ENCODE peak calls at places on chromosomes 5 and 9, in nine cellular contexts. D is A549, L is GM12878, V is IMR-90, A is PC-9, H is hepatocyte, W is OCI-LY7, O is lower lobe of right lung, R is upper lobe of right lung. U is an unnamed sample.

GRCh38 chr9:135813671-135814290 is 93.6 kb downstream of the CAMSAP1 start:
- DNase-seq in D (no peak), L (no peak), V (no peak), A (no peak), H (no peak), W (no peak), O (no peak), R (peak; percentile 54), U (no peak)

GRCh38 chr5:40879163-40879942 is 29.9 kb upstream of the C7 start:
- DNase-seq in D (peak; percentile 27), L (no peak), V (peak; percentile 45), A (peak; percentile 6), H (peak; percentile 13), W (peak; percentile 47), O (no peak), R (no peak), U (peak; percentile 59)

GRCh38 chr5:145858929-145859328 is 13.9 kb downstream of the GRXCR2 start:
- DNase-seq in D (no peak), L (no peak), V (peak; percentile 61), A (no peak), H (no peak), W (no peak), O (no peak), R (no peak), U (no peak)

GRCh38 chr5:102823441-102823874 is 68.4 kb downstream of the PAM start:
- DNase-seq in D (no peak), L (no peak), V (peak; percentile 62), A (no peak), H (peak; percentile 10), W (no peak), O (no peak), R (no peak), U (no peak)

GRCh38 chr5:5135957-5136676 is 4.0 kb upstream of the ADAMTS16 start:
- DNase-seq in D (peak; percentile 88), L (no peak), V (peak; percentile 1), A (no peak), H (peak; percentile 61), W (no peak), O (no peak), R (no peak), U (no peak)

GRCh38 chr9:79083621-79084020 is 488.1 kb upstream of the TLE4 start:
- DNase-seq in D (no peak), L (no peak), V (no peak), A (no peak), H (no peak), W (no peak), O (no peak), R (no peak), U (no peak)

GRCh38 chr5:75335952-75336624 is 932 bp upstream of the HMGCR start:
- DNase-seq in D (peak; percentile 90), L (peak; percentile 32), V (peak; percentile 88), A (peak; percentile 53), H (peak; percentile 79), W (peak; percentile 44), O (no peak), R (no peak), U (peak; percentile 51)

GRCh38 chr5:173535166-173535975 is 81.1 kb downstream of the BOD1 start:
- DNase-seq in D (no peak), L (no peak), V (peak; percentile 46), A (no peak), H (no peak), W (no peak), O (no peak), R (no peak), U (no peak)

GRCh38 chr9:3868466-3868865 is 342.7 kb upstream of the RFX3 start:
- DNase-seq in D (no peak), L (no peak), V (no peak), A (no peak), H (no peak), W (no peak), O (no peak), R (no peak), U (no peak)

GRCh38 chr5:150077060-150077459 is 9.3 kb downstream of the CSF1R start:
- DNase-seq in D (no peak), L (no peak), V (no peak), A (no peak), H (no peak), W (no peak), O (no peak), R (no peak), U (no peak)

GRCh38 chr9:135079676-135080075 is 7.8 kb upstream of the OLFM1 start:
- DNase-seq in D (no peak), L (no peak), V (no peak), A (no peak), H (no peak), W (no peak), O (no peak), R (no peak), U (no peak)

GRCh38 chr5:114473541-114473940 is 111.7 kb downstream of the KCNN2 start:
- DNase-seq in D (no peak), L (no peak), V (peak; percentile 8), A (no peak), H (peak; percentile 18), W (no peak), O (no peak), R (no peak), U (no peak)

GRCh38 chr5:81482595-81482994 is 88.7 kb upstream of the ACOT12 start:
- DNase-seq in D (no peak), L (no peak), V (peak; percentile 6), A (no peak), H (no peak), W (no peak), O (no peak), R (no peak), U (no peak)

GRCh38 chr5:152505442-152506042 is 100.5 kb upstream of the NMUR2 start:
- DNase-seq in D (peak; percentile 63), L (no peak), V (peak; percentile 27), A (peak; percentile 41), H (peak; percentile 82), W (peak; percentile 49), O (no peak), R (no peak), U (peak; percentile 40)

GRCh38 chr9:27391495-27391894 is 94.5 kb upstream of the EQTN start:
- DNase-seq in D (no peak), L (no peak), V (no peak), A (no peak), H (no peak), W (no peak), O (no peak), R (no peak), U (no peak)

GRCh38 chr5:150945947-150946346 is 41.2 kb upstream of the ZNF300 start:
- DNase-seq in D (no peak), L (no peak), V (no peak), A (no peak), H (no peak), W (no peak), O (no peak), R (no peak), U (no peak)

GRCh38 chr9:113622600-113623400 is 159.3 kb downstream of the RGS3 start:
- DNase-seq in D (peak; percentile 60), L (peak; percentile 44), V (peak; percentile 89), A (peak; percentile 86), H (peak; percentile 85), W (peak; percentile 38), O (no peak), R (peak; percentile 49), U (peak; percentile 83)

GRCh38 chr5:173554989-173555705 is 61.3 kb downstream of the BOD1 start:
- DNase-seq in D (no peak), L (no peak), V (no peak), A (no peak), H (no peak), W (no peak), O (no peak), R (no peak), U (no peak)

GRCh38 chr5:8184455-8185063 is 315.6 kb downstream of the MTRR start:
- DNase-seq in D (peak; percentile 37), L (no peak), V (peak; percentile 28), A (peak; percentile 53), H (peak; percentile 50), W (peak; percentile 50), O (no peak), R (peak; percentile 66), U (peak; percentile 66)

GRCh38 chr5:94308442-94308841 is 310.0 kb downstream of the KIAA0825 start:
- DNase-seq in D (no peak), L (no peak), V (peak; percentile 16), A (no peak), H (no peak), W (no peak), O (no peak), R (no peak), U (no peak)

GRCh38 chr5:117318528-117318927 is 743.9 kb upstream of the SEMA6A start:
- DNase-seq in D (peak; percentile 11), L (no peak), V (no peak), A (no peak), H (no peak), W (no peak), O (no peak), R (no peak), U (no peak)

GRCh38 chr5:72552041-72552557 is 44.9 kb upstream of the ZNF366 start:
- DNase-seq in D (no peak), L (no peak), V (peak; percentile 90), A (no peak), H (no peak), W (no peak), O (no peak), R (no peak), U (peak; percentile 77)
- H3K27ac ChIP-seq in D (no peak overlapping the region), L (no peak overlapping the region), V (peak overlapping the region; percentile 63), A (no peak overlapping the region), H (no peak overlapping the region), W (no peak overlapping the region), O (no peak overlapping the region), R (no peak overlapping the region), U (peak overlapping the region; percentile 28)

GRCh38 chr9:8384126-8384525 is 584.5 kb upstream of the DMAC1 start:
- DNase-seq in D (no peak), L (no peak), V (no peak), A (no peak), H (no peak), W (no peak), O (no peak), R (no peak), U (no peak)
- H3K9me3 ChIP-seq in D (no peaks in the 10 kb centered on the region), L (no peaks in the 10 kb centered on the region), V (peaks cover 3% of the 10 kb centered on the region), A (no peaks in the 10 kb centered on the region), H (no peaks in the 10 kb centered on the region), W (no peaks in the 10 kb centered on the region), O (no peaks in the 10 kb centered on the region), R (no peaks in the 10 kb centered on the region), U (no peaks in the 10 kb centered on the region)

DNA sequence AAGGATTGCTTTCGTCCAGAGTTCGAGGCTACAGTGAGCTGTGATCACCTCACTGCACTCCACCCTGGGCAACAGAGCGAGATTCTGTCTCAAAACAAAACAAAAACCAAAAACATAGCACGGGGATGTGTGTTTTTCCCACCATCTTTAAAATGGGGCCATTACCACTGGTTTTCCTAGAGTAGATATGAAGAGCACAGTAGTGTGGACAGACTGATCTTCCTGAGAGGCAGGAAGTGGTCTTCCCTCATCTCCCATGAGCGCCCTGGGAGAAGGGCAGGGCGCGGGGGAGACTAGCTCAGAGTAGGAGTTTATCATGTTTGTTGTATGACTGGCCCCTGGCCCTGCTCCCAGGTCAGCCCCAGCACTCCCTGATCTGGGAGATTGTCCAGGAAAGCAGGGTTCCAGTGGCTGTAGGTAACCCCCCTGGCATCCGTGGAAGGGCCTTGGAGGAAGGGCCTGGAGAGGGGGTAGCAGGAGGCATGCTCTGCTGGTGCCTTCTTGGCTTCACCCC is 2.3 kb downstream of the SUSD3 start:
- DNase-seq in D (peak; percentile 49), L (peak; percentile 40), V (peak; percentile 41), A (no peak), H (no peak), W (peak; percentile 25), O (peak; percentile 39), R (no peak), U (no peak)
- H3K4me1 ChIP-seq in D (peaks cover 18% of the 10 kb centered on the region), L (peaks cover 63% of the 10 kb centered on the region), V (peaks cover 2% of the 10 kb centered on the region), A (peaks cover 7% of the 10 kb centered on the region), H (peaks cover 27% of the 10 kb centered on the region), W (peaks cover 80% of the 10 kb centered on the region), O (peaks cover 48% of the 10 kb centered on the region), R (peaks cover 34% of the 10 kb centered on the region), U (peaks cover 21% of the 10 kb centered on the region)

GRCh38 chr5:67723873-67724272 is 491.7 kb upstream of the PIK3R1 start:
- DNase-seq in D (no peak), L (no peak), V (no peak), A (no peak), H (no peak), W (no peak), O (no peak), R (no peak), U (no peak)
- H3K27ac ChIP-seq in D (no peak overlapping the region), L (no peak overlapping the region), V (no peak overlapping the region), A (no peak overlapping the region), H (no peak overlapping the region), W (no peak overlapping the region), O (no peak overlapping the region), R (no peak overlapping the region), U (no peak overlapping the region)